ENCODE peak calls at places on chromosomes 16 and 17, in six cellular contexts. R is upper lobe of left lung, C is HepG2, H is A549, E is K562, F is GM12878. V is an unnamed sample.

GRCh38 chr17:35028531-35029262 is 34.8 kb downstream of the RFFL start:
- ATAC-seq in E (peak; percentile 45), C (no peak), R (no peak), F (peak; percentile 73), H (peak; percentile 23), V (no peak)

GRCh38 chr17:67636841-67637240 is 80.9 kb upstream of the NOL11 start:
- ATAC-seq in H (no peak), C (no peak), F (no peak), R (no peak), E (no peak), V (no peak)

GRCh38 chr16:90026135-90026534 is 6.9 kb upstream of the DBNDD1 start:
- ATAC-seq in C (no peak), F (peak; percentile 30), R (no peak), H (no peak), E (peak; percentile 41), V (no peak)

GRCh38 chr17:17151541-17151940 is 54.6 kb downstream of the PLD6 start:
- ATAC-seq in E (no peak), F (no peak), C (no peak), R (no peak), H (peak; percentile 68), V (peak; percentile 4)

GRCh38 chr16:85607796-85608514 is 5.2 kb upstream of the GSE1 start:
- ATAC-seq in H (no peak), C (no peak), R (no peak), E (no peak), F (no peak), V (no peak)

GRCh38 chr17:81057079-81057730 is 22.3 kb downstream of the BAIAP2 start:
- ATAC-seq in R (peak; percentile 89), E (peak; percentile 98), C (no peak), H (peak; percentile 66), F (no peak), V (peak; percentile 89)

GRCh38 chr17:38507436-38507835 is 79.2 kb downstream of the ARHGAP23 start:
- ATAC-seq in F (no peak), H (no peak), E (no peak), C (no peak), R (no peak), V (no peak)

GRCh38 chr16:73572135-73572534 is 524.2 kb upstream of the ZFHX3 start:
- ATAC-seq in F (no peak), C (no peak), H (no peak), R (no peak), E (no peak), V (no peak)

GRCh38 chr17:57671546-57672204 is 73.4 kb downstream of the CCDC182 start:
- ATAC-seq in E (peak; percentile 100), F (peak; percentile 100), H (peak; percentile 99), C (peak; percentile 97), R (peak; percentile 78), V (peak; percentile 84)

GRCh38 chr17:68527314-68527713 is 15.1 kb downstream of the PRKAR1A start:
- ATAC-seq in F (no peak), E (no peak), R (peak; percentile 61), C (no peak), H (no peak), V (no peak)

GRCh38 chr17:8542599-8542998 is 87.9 kb downstream of the MYH10 start:
- ATAC-seq in E (no peak), C (no peak), H (peak; percentile 49), R (no peak), F (no peak), V (no peak)

GRCh38 chr16:11009027-11009755 is 64.8 kb downstream of the CLEC16A start:
- ATAC-seq in H (no peak), C (no peak), R (no peak), E (no peak), F (no peak), V (no peak)

GRCh38 chr17:67056746-67057490 is 12.6 kb downstream of the CACNG1 start:
- ATAC-seq in C (no peak), H (no peak), E (no peak), R (no peak), F (no peak), V (no peak)

GRCh38 chr16:56470232-56470631 is 18.9 kb downstream of the OGFOD1 start:
- ATAC-seq in C (no peak), H (no peak), E (no peak), F (no peak), R (no peak), V (no peak)

GRCh38 chr17:601462-602303 is 113.0 kb downstream of the VPS53 start:
- ATAC-seq in C (no peak), R (no peak), H (no peak), F (no peak), E (peak; percentile 96), V (peak; percentile 28)

GRCh38 chr17:41763327-41763726 is 23.2 kb downstream of the JUP start:
- ATAC-seq in R (no peak), C (no peak), E (no peak), F (no peak), H (no peak), V (no peak)

GRCh38 chr17:50927287-50927686 is 61.1 kb upstream of the TOB1 start:
- ATAC-seq in C (no peak), E (no peak), R (no peak), F (no peak), H (no peak), V (no peak)

GRCh38 chr16:58815188-58815888 is 81.2 kb upstream of the GOT2 start:
- ATAC-seq in R (no peak), F (no peak), H (peak; percentile 42), C (peak; percentile 55), E (no peak), V (no peak)

GRCh38 chr16:1530883-1531637 is 2.4 kb upstream of the TMEM204 start:
- ATAC-seq in F (no peak), E (no peak), C (no peak), H (no peak), R (no peak), V (peak; percentile 44)

GRCh38 chr16:70715860-70716357 is 30.1 kb upstream of the MTSS2 start:
- ATAC-seq in R (peak; percentile 2), E (no peak), C (no peak), F (no peak), H (no peak), V (no peak)

GRCh38 chr17:68421486-68421885 is 35.8 kb downstream of the WIPI1 start:
- ATAC-seq in E (no peak), F (no peak), R (no peak), H (no peak), C (no peak), V (no peak)

GRCh38 chr17:15882777-15883176 is 62.2 kb upstream of the ADORA2B start:
- ATAC-seq in F (no peak), H (no peak), E (no peak), R (no peak), C (peak; percentile 59), V (no peak)

GRCh38 chr17:61247438-61247837 is 152.2 kb upstream of the TBX2 start:
- ATAC-seq in R (no peak), C (no peak), F (no peak), H (no peak), E (no peak), V (no peak)

GRCh38 chr17:15947976-15948752 is 3.2 kb downstream of the ADORA2B start:
- ATAC-seq in E (no peak), H (no peak), C (no peak), R (no peak), F (no peak), V (no peak)

GRCh38 chr16:66359811-66360608 is 6.5 kb upstream of the CDH5 start:
- ATAC-seq in H (peak; percentile 3), F (no peak), R (peak; percentile 57), E (no peak), C (peak; percentile 11), V (peak; percentile 22)

GRCh38 chr17:65532491-65532890 is 29.0 kb downstream of the AXIN2 start:
- ATAC-seq in F (no peak), C (peak; percentile 2), H (no peak), R (no peak), E (no peak), V (no peak)

DNA sequence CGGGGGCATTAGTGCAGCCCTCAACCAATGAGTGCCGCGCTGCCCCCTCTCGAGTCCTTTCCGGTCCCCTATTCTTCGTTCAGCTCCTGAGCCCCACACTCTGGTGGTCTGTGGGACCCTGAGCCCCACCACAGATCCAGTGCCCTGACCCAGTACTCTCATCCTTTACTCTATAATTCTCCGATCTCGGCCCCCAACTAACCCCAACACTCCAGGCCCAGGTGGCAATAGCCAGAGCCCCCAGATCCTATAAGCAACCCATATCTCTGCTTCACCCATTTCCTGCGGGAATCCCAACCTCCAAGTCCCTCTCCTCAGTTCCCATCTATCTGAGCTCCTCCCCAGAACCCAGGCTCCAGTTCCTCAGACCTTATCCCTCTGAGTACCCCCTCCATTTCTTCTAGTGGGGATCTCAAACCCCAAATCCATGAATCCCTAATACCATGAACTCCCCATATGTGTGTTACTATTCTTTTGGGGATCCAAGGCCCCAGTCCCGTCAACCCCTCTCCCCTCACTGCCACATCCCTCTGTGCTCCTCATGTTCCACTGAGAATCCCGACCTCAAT is 1.0 kb upstream of the TBC1D10B start:
- ATAC-seq in R (no peak), H (no peak), E (no peak), C (no peak), F (no peak), V (no peak)
- TF ChIP-seq POLR2A in R (no peak), H (no peak), E (peak; percentile 79), C (no peak), F (peak; percentile 73), V (no peak)

GRCh38 chr17:6506679-6507231 is 49.6 kb downstream of the PITPNM3 start:
- ATAC-seq in R (peak; percentile 81), E (no peak), H (peak; percentile 89), F (no peak), C (no peak), V (peak; percentile 51)
- TF ChIP-seq EP300 in R (no peak), E (no peak), H (no peak), F (no peak), C (no peak), V (no peak)

DNA sequence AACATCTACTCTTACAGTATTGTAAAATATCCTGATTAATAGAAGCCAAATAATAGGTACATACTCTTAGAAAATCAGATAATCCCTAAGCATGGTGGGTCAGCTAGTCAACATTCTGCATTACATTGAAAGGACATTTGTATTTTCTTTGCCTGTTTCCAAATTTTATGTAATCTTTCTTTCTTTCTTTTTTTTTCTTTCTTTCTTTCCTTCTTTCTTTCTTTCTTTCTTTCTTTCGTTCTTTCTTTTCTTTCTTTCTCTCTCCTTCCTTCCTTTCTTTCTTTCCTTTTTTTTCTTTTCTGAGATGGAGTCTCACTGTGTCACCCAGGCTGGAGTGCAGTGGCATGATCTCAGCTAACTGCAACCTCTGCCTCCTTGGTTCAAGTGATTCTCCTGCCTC is 18.9 kb downstream of the ITGB3 start:
- ATAC-seq in F (no peak), E (no peak), H (no peak), C (no peak), R (no peak), V (no peak)
- TF ChIP-seq POLR2A in F (no peak), E (no peak), H (no peak), C (no peak), R (no peak), V (no peak)

DNA sequence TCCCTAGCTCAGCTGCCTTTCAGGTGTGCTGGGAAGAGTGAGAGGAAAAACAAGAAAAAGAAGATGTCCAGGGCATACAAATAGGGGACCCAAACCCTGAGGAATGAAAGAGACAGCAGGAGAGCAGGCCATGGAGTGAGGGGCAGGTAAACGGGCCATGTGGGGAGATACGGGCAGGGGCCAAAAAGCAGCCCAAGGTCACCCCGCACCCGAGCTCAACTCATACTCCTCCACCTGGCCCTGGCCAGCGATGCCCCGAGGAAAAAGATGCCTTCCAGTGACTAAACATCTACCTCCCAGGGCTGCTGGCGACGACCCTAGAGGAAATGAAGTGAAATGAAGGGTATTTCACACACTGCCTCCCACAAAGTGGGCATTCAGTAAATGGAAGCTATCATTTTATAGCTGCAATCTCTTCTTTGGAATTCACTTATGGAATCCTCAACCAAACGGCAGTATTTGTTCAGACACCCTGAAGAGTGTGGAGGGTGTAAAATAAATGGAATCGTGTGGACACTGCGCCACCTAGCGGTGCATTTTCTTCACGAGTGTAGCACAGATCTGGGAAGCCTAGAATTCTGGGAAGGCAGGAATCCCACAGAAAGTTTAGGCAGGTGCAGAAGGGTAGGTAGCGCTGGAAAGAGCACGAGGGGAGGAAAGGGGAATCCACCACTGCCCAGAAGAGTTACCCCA is 14.9 kb downstream of the ELAC2 start:
- ATAC-seq in F (peak; percentile 90), E (peak; percentile 89), C (peak; percentile 92), H (peak; percentile 96), R (peak; percentile 69), V (peak; percentile 75)
- TF ChIP-seq EP300 in F (no peak), E (no peak), C (no peak), H (no peak), R (no peak), V (no peak)